ENCODE peak calls at places on chromosome 1, in four cellular contexts. B, H, Q and A are unnamed samples.
A peak's percentile ranks its signal among the peaks of the same experiment; 100 is the strongest.

GRCh38 chr1:212566522-212567479 is 41.8 kb upstream of the ATF3 start:
- DNase-seq in B (peak; percentile 92), H (peak; percentile 23), Q (no peak), A (peak; percentile 61)

GRCh38 chr1:148333875-148334338 is 149.2 kb downstream of the PPIAL4G start:
- DNase-seq in B (no peak), H (no peak), Q (no peak), A (no peak)

GRCh38 chr1:154818911-154819310 is 51.2 kb downstream of the KCNN3 start:
- DNase-seq in B (no peak), H (no peak), Q (no peak), A (no peak)

GRCh38 chr1:221363074-221363473 is 378.8 kb downstream of the DUSP10 start:
- DNase-seq in B (no peak), H (no peak), Q (no peak), A (no peak)

GRCh38 chr1:246597340-246597739 is 31.1 kb downstream of the CNST start:
- DNase-seq in B (no peak), H (no peak), Q (no peak), A (no peak)

GRCh38 chr1:22864886-22865285 is 107.8 kb downstream of the LACTBL1 start:
- DNase-seq in B (no peak), H (no peak), Q (no peak), A (no peak)

GRCh38 chr1:195082183-195082582 is 1526.1 kb downstream of the KCNT2 start:
- DNase-seq in B (no peak), H (no peak), Q (no peak), A (no peak)

GRCh38 chr1:242811092-242811840 is 286.8 kb upstream of the PLD5 start:
- DNase-seq in B (no peak), H (no peak), Q (no peak), A (no peak)

GRCh38 chr1:39795651-39796050 is 7.0 kb upstream of the BMP8B start:
- DNase-seq in B (no peak), H (no peak), Q (no peak), A (no peak)

GRCh38 chr1:25620211-25620610 is 3.6 kb downstream of the MAN1C1 start:
- DNase-seq in B (no peak), H (no peak), Q (no peak), A (no peak)

GRCh38 chr1:114153621-114154145 is at the start of gene SYT6:
- DNase-seq in B (no peak), H (peak; percentile 50), Q (no peak), A (no peak)

GRCh38 chr1:33346921-33347649 is 26.2 kb upstream of the A3GALT2 start:
- DNase-seq in B (no peak), H (no peak), Q (peak; percentile 75), A (no peak)

GRCh38 chr1:176541663-176542062 is 78.7 kb downstream of the PAPPA2 start:
- DNase-seq in B (no peak), H (no peak), Q (no peak), A (no peak)

GRCh38 chr1:51644533-51645197 is 27.8 kb downstream of the OSBPL9 start:
- DNase-seq in B (no peak), H (no peak), Q (no peak), A (no peak)

GRCh38 chr1:164602142-164602429 is 43.1 kb downstream of the PBX1 start:
- DNase-seq in B (no peak), H (no peak), Q (no peak), A (no peak)